ENCODE peak calls at places on chromosome 6, in four cellular contexts. W is AG04449, X is uterus, G is body of pancreas. R is an unnamed sample.

GRCh38 chr6:99618649-99619408 is 12.2 kb downstream of the PRDM13 start:
- DNase-seq in W (no peak), X (no peak), G (no peak), R (no peak)

GRCh38 chr6:40912158-40912946 is 126.7 kb downstream of the UNC5CL start:
- DNase-seq in W (no peak), X (no peak), G (peak; percentile 84), R (no peak)

GRCh38 chr6:56888687-56889086 is 66.2 kb upstream of the BEND6 start:
- DNase-seq in W (no peak), X (no peak), G (no peak), R (no peak)

GRCh38 chr6:16243055-16243454 is 4.7 kb downstream of the GMPR start:
- DNase-seq in W (no peak), X (no peak), G (peak; percentile 12), R (no peak)

GRCh38 chr6:119012521-119012920 is 65.9 kb downstream of the FAM184A start:
- DNase-seq in W (no peak), X (no peak), G (no peak), R (no peak)

GRCh38 chr6:42012501-42013133 is 37.7 kb upstream of the TAF8 start:
- DNase-seq in W (peak; percentile 34), X (no peak), G (no peak), R (no peak)

GRCh38 chr6:91572855-91573254 is 986.0 kb upstream of the MAP3K7 start:
- DNase-seq in W (no peak), X (no peak), G (no peak), R (no peak)

GRCh38 chr6:1613631-1614447 is 4.1 kb downstream of the FOXC1 start:
- DNase-seq in W (no peak), X (no peak), G (peak; percentile 40), R (no peak)

GRCh38 chr6:163720005-163720404 is 305.5 kb downstream of the QKI start:
- DNase-seq in W (no peak), X (no peak), G (no peak), R (no peak)

GRCh38 chr6:32609731-32610640 is 20.3 kb upstream of the HLA-DRB1 start:
- DNase-seq in W (peak; percentile 74), X (no peak), G (peak; percentile 54), R (peak; percentile 16)

GRCh38 chr6:19839237-19839546 is 2.0 kb downstream of the ID4 start:
- DNase-seq in W (no peak), X (no peak), G (no peak), R (no peak)

GRCh38 chr6:19839788-19840187 is 2.6 kb downstream of the ID4 start:
- DNase-seq in W (no peak), X (no peak), G (no peak), R (no peak)

GRCh38 chr6:19837511-19838441 is 606 bp downstream of the ID4 start:
- DNase-seq in W (no peak), X (peak; percentile 30), G (peak; percentile 60), R (peak; percentile 38)

GRCh38 chr6:19836799-19837510 is at the start of gene ID4:
- DNase-seq in W (peak; percentile 77), X (peak; percentile 96), G (peak; percentile 96), R (peak; percentile 87)

DNA sequence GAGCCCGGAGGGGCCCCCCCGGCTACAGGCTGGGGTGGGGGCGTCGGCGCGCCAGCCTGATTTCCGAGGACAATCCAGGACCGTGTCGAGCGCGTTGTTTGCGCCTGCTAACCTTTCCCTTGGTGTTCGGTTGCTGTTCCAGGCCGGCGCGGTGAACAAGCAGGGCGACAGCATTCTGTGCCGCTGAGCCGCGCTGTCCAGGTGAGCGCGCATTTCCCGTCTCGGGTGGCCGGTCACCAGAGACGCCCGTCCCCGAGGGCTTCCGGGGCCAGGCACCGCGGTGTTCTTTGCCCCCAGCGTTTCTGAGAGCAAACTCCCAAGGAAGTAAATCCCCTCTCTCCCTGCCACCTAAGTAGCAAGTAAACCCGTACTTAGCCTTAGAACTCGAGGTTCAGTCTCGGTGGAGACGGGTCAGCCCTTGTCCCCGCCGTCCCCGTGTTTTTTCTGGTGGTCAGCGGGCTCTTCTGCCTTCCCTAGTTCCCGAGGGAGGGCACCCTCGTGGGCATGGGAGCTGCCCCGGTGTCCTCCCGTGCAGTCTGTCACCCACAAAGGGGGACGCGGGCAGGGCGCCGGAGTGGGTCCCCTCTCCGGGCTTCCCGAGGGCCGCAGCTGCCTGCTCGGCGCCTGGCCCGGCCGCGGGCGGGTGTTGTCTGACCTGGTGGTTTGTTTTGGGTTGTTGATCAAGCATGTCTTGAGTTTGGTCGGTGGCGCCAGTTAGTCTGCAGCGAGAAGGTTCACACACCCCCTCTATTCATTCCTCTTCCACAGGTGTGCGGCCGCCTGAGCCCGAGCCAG is 1.5 kb downstream of the ID4 start:
- DNase-seq in W (no peak), X (no peak), G (peak; percentile 76), R (peak; percentile 35)
- TF ChIP-seq CTCF in W (no peak), X (no peak), G (no peak), R (no peak)

GRCh38 chr6:376823-377571 is 14.6 kb upstream of the IRF4 start:
- DNase-seq in W (no peak), X (no peak), G (no peak), R (no peak)

GRCh38 chr6:373031-373430 is 18.5 kb upstream of the IRF4 start:
- DNase-seq in W (no peak), X (no peak), G (no peak), R (no peak)

GRCh38 chr6:372336-372911 is 19.1 kb upstream of the IRF4 start:
- DNase-seq in W (no peak), X (no peak), G (no peak), R (peak; percentile 30)

GRCh38 chr6:374956-375355 is 16.6 kb upstream of the IRF4 start:
- DNase-seq in W (no peak), X (no peak), G (no peak), R (no peak)

DNA sequence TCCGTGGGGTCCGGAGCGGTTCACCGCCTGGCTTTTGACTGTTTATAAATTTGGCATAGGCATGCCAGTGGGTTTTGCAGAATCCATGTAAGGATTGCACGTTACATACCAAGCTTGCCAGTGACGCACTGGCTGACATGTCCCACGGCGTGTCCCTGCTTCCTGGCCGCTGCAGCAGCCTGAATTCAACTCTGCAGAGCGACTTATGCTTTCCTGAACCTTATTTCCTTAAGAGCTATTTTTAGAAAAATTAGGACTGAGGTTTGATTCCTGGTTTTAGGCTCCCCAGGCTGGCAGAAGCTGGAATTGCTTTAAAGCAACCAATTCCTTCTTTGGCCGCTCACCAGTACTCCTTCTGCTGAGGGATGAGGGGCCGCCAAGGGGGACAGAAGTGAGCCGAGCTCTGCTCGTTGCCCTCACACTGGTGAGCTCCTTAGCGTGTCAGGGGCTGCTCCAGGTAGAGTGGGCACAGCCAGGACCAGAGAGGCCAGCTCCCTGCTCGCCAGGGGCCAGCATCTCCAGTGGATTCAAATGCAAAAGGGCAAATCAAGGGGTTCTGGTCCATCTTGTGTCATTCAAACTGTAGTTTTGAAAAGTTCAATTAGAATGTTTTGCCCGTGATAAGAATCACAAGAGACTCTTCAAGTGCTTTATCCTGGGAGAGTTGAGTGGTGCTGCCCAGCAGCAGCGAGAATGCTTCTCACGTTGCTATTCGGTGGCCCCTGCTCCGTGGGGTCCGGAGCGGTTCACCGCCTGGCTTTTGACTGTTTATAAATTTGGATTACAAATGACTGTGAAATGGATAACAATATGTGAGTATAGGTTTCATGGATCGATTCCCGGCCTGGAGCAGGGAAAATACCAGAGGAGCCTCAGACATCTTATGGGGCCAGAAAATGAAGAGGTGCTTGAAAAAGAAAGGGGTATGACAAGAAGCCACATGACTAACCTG is 17.5 kb upstream of the IRF4 start:
- DNase-seq in W (no peak), X (no peak), G (no peak), R (no peak)
- TF ChIP-seq CTCF in W (no peak), X (peak; percentile 14), G (no peak), R (no peak)

DNA sequence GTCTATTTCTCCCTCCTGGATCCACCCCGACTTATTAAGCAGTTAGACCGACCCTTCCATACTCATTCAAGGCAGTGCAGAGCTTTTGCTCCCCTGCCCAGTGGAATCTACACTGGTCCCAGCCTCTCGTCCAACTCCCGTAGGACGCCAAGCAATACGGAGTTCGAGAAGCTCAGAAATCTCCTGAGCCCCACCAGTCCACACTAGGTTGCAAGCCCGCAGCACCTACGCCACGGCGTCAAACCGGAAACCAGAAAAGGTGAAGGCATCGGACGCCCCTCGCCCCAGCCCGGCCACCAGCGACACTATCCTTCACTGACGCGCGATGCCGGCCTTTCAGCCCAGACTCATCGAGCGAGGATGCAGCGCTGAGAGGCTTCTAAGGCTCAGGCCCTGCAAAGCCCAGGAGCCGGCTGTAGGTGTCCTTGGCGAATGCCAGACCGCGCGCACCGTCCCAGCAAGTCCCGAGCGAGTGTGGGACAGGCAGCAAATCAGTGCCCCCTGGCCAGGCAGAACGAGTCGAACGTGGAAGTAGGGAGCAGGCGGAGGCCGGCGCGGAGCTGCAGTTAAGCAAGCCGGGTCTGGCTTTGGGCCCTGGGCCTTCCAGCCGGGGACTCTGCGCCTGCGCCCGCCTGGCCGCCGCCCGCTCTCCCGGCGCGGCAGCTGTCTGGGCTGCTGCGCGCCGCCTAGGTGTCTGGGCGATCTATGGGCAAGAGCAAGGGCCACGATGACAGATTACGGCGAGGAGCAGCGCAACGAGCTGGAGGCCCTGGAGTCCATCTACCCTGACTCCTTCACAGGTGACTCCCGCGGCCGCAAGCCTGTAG is at the start of gene RWDD1:
- DNase-seq in W (peak; percentile 98), X (peak; percentile 98), G (peak; percentile 99), R (peak; percentile 99)
- TF ChIP-seq CTCF in W (peak; percentile 2), X (peak; percentile 27), G (peak; percentile 32), R (no peak)

DNA sequence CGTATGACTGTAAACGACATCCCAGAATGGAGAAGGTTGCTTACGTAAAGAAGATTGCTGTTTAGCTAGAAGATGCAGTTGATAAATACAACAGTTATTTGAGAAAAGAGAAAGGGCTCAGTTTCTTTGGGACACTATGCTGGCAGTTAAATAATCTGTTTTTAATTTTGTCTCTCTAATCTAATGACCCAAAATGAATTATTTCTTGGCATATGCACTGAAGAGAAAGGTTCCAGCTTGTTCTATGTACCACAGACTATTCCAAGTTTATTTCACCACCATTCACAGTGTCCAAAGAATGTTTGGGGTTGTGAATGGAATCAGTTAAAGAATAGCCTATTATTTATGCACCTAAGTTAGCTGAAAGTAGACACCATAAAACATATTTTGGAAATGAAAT is 449.9 kb downstream of the RNF144B start:
- DNase-seq in W (no peak), X (no peak), G (no peak), R (no peak)
- TF ChIP-seq CTCF in W (no peak), X (no peak), G (no peak), R (no peak)

GRCh38 chr6:29632789-29633531 is at the start of gene GABBR1:
- DNase-seq in W (no peak), X (peak; percentile 93), G (peak; percentile 86), R (peak; percentile 88)
- TF ChIP-seq CTCF in W (no peak), X (no peak), G (no peak), R (no peak)

GRCh38 chr6:133388731-133389130 is 147.6 kb downstream of the EYA4 start:
- DNase-seq in W (no peak), X (no peak), G (no peak), R (no peak)
- TF ChIP-seq CTCF in W (no peak), X (no peak), G (no peak), R (no peak)

DNA sequence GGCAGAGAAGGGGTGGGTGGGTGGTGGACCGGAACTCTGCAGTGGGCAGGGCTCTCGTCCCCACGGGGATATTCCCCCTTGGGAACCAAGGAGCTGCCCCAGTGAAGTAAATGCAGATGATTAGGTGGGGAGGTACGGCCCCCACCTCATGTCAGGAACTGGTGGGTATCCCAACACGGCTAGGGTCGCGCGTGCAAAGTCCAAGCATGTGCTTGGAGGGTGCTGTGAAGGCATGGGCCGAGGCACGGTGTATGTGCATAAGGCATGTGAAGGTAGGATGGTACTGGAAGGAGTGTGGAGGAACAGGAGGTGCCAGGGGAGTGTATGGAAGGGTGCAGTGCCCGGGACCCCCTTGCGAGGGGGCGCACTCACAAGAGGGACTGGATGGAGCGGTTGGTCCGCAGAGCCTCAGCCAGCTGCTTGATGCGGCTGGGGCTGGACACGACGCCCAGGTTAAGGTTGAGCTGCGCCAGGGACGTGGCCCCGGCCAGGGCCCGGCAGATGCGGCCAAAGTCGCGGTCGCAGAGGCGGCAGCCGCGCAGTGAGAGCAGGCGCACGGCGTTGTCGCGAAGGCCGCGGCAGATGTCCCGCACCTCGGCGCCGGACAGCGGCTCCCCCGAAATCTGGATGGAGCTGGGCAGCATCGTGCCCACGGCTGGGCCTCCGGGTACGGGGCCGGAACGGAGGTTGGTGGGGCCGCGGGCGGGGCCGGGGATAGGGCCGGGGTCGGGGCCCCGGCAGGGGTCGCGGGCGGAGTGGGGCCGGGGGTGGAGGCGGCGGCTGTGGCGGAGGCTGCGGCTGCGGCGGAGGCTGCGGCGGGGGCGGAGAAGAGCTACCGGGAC is 783 bp downstream of the LRRC73 start:
- DNase-seq in W (no peak), X (no peak), G (no peak), R (no peak)
- TF ChIP-seq CTCF in W (no peak), X (no peak), G (no peak), R (no peak)